ENCODE peak calls at places on chromosomes 3 and 15, in six cellular contexts. Y is WTC11, X is GM20000, Z is SJSA1, N is sigmoid colon, T is SIG-M5. P is an unnamed sample.

GRCh38 chr3:94694001-94694400 is 631.1 kb downstream of the NSUN3 start:
- DNase-seq in X (no peak), Z (no peak), Y (no peak), N (no peak), T (no peak), P (no peak)

GRCh38 chr15:62173215-62173614 is 8.1 kb upstream of the C2CD4B start:
- DNase-seq in N (no peak), T (no peak), Y (no peak), Z (no peak), X (no peak), P (no peak)

GRCh38 chr3:125238759-125239158 is 26.2 kb upstream of the SLC12A8 start:
- DNase-seq in N (no peak), Z (no peak), X (no peak), T (no peak), Y (no peak), P (no peak)

GRCh38 chr3:169865176-169865800 is 4.4 kb downstream of the LRRC31 start:
- DNase-seq in T (peak; percentile 64), N (no peak), Y (no peak), X (no peak), Z (no peak), P (peak; percentile 47)

GRCh38 chr3:140771030-140771677 is 93.3 kb downstream of the TRIM42 start:
- DNase-seq in Y (no peak), X (no peak), N (no peak), Z (no peak), T (no peak), P (no peak)

GRCh38 chr3:30544811-30545210 is 61.6 kb upstream of the TGFBR2 start:
- DNase-seq in X (no peak), Y (no peak), Z (no peak), N (peak; percentile 69), T (no peak), P (no peak)

GRCh38 chr15:51736069-51736468 is 1.4 kb downstream of the LYSMD2 start:
- DNase-seq in Y (no peak), N (no peak), X (peak; percentile 46), Z (no peak), T (peak; percentile 22), P (no peak)

GRCh38 chr15:70219256-70219919 is 121.7 kb upstream of the TLE3 start:
- DNase-seq in X (no peak), Z (no peak), N (no peak), T (no peak), Y (no peak), P (no peak)

GRCh38 chr3:113898892-113899291 is 48.9 kb upstream of the ZDHHC23 start:
- DNase-seq in Y (no peak), Z (no peak), N (no peak), X (no peak), T (peak; percentile 65), P (no peak)

GRCh38 chr15:42584031-42584765 is 8.8 kb downstream of the STARD9 start:
- DNase-seq in N (no peak), Z (no peak), X (no peak), T (no peak), Y (no peak), P (no peak)

GRCh38 chr15:42149493-42150245 is 6.8 kb downstream of the PLA2G4F start:
- DNase-seq in N (no peak), X (no peak), Z (no peak), T (no peak), Y (no peak), P (no peak)

GRCh38 chr3:50390523-50391177 is 31.3 kb upstream of the TMEM115 start:
- DNase-seq in Z (no peak), T (no peak), N (peak; percentile 70), Y (no peak), X (no peak), P (no peak)